ENCODE peak calls at places on chromosomes 7 and 10, in four cellular contexts. H is IMR-90, X is mesendoderm, F is mesenchymal stem cell. P is an unnamed sample.

GRCh38 chr10:111098679-111099437 is 22.0 kb downstream of the ADRA2A start:
- DNase-seq in H (no peak), X (no peak), F (no peak), P (peak)

GRCh38 chr7:143988986-143989745 is 11.0 kb upstream of the OR6B1 start:
- DNase-seq in H (peak), X (no peak), F (peak), P (no peak)

GRCh38 chr7:11427686-11428273 is 404.2 kb downstream of the THSD7A start:
- DNase-seq in H (peak), X (peak), F (peak), P (peak)

GRCh38 chr7:81297317-81297716 is 378.5 kb upstream of the SEMA3C start:
- DNase-seq in H (no peak), X (no peak), F (peak), P (no peak)

GRCh38 chr10:79241990-79242619 is 105.2 kb upstream of the PPIF start:
- DNase-seq in H (peak), X (peak), F (peak), P (peak)

GRCh38 chr10:4543943-4544540 is 282.0 kb upstream of the AKR1E2 start:
- DNase-seq in H (no peak), X (no peak), F (no peak), P (peak)

GRCh38 chr7:129825005-129825553 is 127.7 kb downstream of the UBE2H start:
- DNase-seq in H (no peak), X (peak), F (peak), P (peak)

GRCh38 chr7:151897201-151897711 is 20.3 kb upstream of the PRKAG2 start:
- DNase-seq in H (no peak), X (peak), F (no peak), P (no peak)

GRCh38 chr7:117645456-117646181 is 165.8 kb downstream of the CFTR start:
- DNase-seq in H (peak), X (peak), F (peak), P (no peak)

GRCh38 chr10:13221572-13221971 is 12.6 kb downstream of the UCMA start:
- DNase-seq in H (no peak), X (no peak), F (no peak), P (no peak)

GRCh38 chr7:107785926-107786325 is 17.1 kb downstream of the SLC26A3 start:
- DNase-seq in H (no peak), X (no peak), F (peak), P (no peak)

GRCh38 chr7:55409474-55410225 is 44.5 kb downstream of the LANCL2 start:
- DNase-seq in H (peak), X (no peak), F (peak), P (no peak)

GRCh38 chr10:125117941-125118630 is 42.3 kb downstream of the CTBP2 start:
- DNase-seq in H (no peak), X (no peak), F (no peak), P (no peak)

GRCh38 chr10:34041871-34042270 is 707.4 kb upstream of the NRP1 start:
- DNase-seq in H (no peak), X (no peak), F (no peak), P (no peak)

GRCh38 chr7:7014827-7015610 is 167.3 kb upstream of the C1GALT1 start:
- DNase-seq in H (no peak), X (no peak), F (no peak), P (peak)

GRCh38 chr7:101420436-101420835 is 57.8 kb downstream of the COL26A1 start:
- DNase-seq in H (no peak), X (peak), F (no peak), P (no peak)

GRCh38 chr7:131501422-131501821 is 55.0 kb downstream of the PODXL start:
- DNase-seq in H (peak), X (no peak), F (peak), P (no peak)

GRCh38 chr10:61464461-61465215 is 11.5 kb upstream of the TMEM26 start:
- DNase-seq in H (peak), X (no peak), F (peak), P (peak)

GRCh38 chr10:116634126-116634975 is 13.6 kb downstream of the PNLIPRP2 start:
- DNase-seq in H (no peak), X (no peak), F (no peak), P (no peak)

GRCh38 chr10:3397846-3398245 is 225.3 kb upstream of the PITRM1 start:
- DNase-seq in H (no peak), X (no peak), F (no peak), P (no peak)

GRCh38 chr10:46291817-46292572 is 5.2 kb downstream of the ANTXRL start:
- DNase-seq in H (no peak), X (peak), F (no peak), P (no peak)

DNA sequence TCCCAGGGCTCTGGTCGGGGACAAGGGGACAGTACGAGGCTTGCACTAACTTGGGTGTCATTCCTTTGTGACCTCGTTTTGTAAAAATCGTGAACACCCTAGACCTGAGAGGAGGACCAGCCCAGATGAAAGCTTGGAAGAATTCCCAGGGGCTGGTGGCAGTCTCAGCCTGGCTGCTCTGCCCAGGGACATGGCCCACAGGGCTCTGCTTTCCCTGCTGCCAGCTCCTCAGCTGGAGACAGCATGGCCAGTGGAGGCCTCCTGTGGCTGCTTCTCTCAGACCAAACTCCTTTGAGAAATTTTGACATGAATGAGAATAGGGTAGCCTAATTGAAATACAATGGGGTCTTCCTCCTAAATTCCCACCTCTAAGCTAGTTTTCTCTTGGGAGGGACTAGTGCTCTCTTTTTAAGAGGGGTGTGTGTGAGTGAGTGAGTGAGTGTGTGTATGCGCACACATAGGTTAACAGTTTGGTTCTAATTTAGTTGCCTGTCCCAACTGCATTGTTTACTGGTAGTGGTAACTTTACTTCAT is 140.3 kb upstream of the EFCAB10 start:
- DNase-seq in H (no peak), X (peak), F (no peak), P (no peak)
- H2AK5ac ChIP-seq in H (no peak), X (no peak), F (no peak), P (no peak)

GRCh38 chr7:2299131-2299829 is 15.0 kb downstream of the SNX8 start:
- DNase-seq in H (peak), X (no peak), F (peak), P (no peak)

GRCh38 chr7:2306688-2307087 is 7.6 kb downstream of the SNX8 start:
- DNase-seq in H (no peak), X (no peak), F (no peak), P (peak)

GRCh38 chr7:2299853-2300512 is 14.3 kb downstream of the SNX8 start:
- DNase-seq in H (no peak), X (no peak), F (no peak), P (no peak)

GRCh38 chr7:2296830-2297229 is 17.4 kb downstream of the SNX8 start:
- DNase-seq in H (no peak), X (no peak), F (no peak), P (no peak)

DNA sequence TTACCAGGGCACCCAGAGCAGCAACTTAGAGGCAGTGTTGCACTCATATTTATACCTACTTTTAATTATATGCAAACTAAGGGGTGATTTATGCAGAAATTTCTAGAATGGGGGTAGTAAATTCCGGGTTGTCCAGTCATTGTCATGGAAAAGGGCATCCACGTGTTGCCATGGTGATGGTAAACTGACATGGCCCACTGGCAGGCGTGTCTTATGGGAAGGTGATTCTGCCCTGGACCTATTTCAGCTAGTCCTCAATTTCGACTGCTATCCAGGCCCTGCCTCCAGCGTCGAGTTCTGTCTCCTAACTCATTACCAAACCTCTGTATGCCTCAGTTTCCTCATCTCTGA is 12.8 kb downstream of the SNX8 start:
- DNase-seq in H (no peak), X (peak), F (peak), P (no peak)
- H2AK5ac ChIP-seq in H (no peak), X (no peak), F (no peak), P (no peak)

GRCh38 chr10:132556994-132557441 is 19.4 kb downstream of the INPP5A start:
- DNase-seq in H (no peak), X (no peak), F (no peak), P (peak)

GRCh38 chr10:132554053-132554990 is 16.7 kb downstream of the INPP5A start:
- DNase-seq in H (no peak), X (no peak), F (no peak), P (no peak)

GRCh38 chr10:132555648-132556575 is 18.3 kb downstream of the INPP5A start:
- DNase-seq in H (no peak), X (no peak), F (no peak), P (no peak)

GRCh38 chr10:132557696-132558515 is 20.3 kb downstream of the INPP5A start:
- DNase-seq in H (no peak), X (no peak), F (no peak), P (no peak)

GRCh38 chr10:132554991-132555647 is 17.5 kb downstream of the INPP5A start:
- DNase-seq in H (no peak), X (no peak), F (no peak), P (no peak)
- H2AK5ac ChIP-seq in H (peak), X (no peak), F (no peak), P (no peak)

DNA sequence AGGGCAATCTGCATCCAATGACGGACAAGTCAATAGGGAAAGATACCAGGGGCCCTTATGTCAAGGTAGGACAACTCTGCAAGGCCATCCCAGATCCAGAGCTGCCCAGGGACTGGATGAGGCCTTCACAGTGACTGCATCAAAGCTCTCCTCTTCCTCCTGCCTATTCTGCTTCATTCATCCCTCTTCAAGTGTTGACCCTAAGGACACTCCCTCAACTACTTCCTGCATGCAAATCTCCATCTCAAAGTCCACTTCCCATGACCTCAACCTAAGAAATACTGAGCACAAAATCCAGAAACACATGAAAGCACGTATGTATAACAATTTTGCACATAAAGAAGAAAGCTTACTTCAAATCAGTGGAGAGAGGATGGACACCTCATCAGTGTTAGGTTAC is 182.3 kb downstream of the AVL9 start:
- DNase-seq in H (no peak), X (no peak), F (no peak), P (no peak)
- H2AK5ac ChIP-seq in H (no peak), X (no peak), F (no peak), P (no peak)

GRCh38 chr10:48536916-48537890 is 67.7 kb downstream of the ARHGAP22 start:
- DNase-seq in H (no peak), X (peak), F (no peak), P (no peak)
- H2AK5ac ChIP-seq in H (no peak), X (no peak), F (no peak), P (no peak)

GRCh38 chr10:118729641-118730258 is 25.0 kb downstream of the CACUL1 start:
- DNase-seq in H (no peak), X (no peak), F (no peak), P (peak)
- H2AK5ac ChIP-seq in H (no peak), X (no peak), F (no peak), P (no peak)

GRCh38 chr10:72037811-72038210 is 50.5 kb downstream of the SPOCK2 start:
- DNase-seq in H (no peak), X (peak), F (no peak), P (peak)

GRCh38 chr10:72037266-72037665 is 51.1 kb downstream of the SPOCK2 start:
- DNase-seq in H (no peak), X (no peak), F (no peak), P (no peak)

GRCh38 chr10:72034761-72035160 is 53.6 kb downstream of the SPOCK2 start:
- DNase-seq in H (no peak), X (no peak), F (no peak), P (no peak)

GRCh38 chr10:72034040-72034499 is 54.3 kb downstream of the SPOCK2 start:
- DNase-seq in H (no peak), X (no peak), F (no peak), P (no peak)

DNA sequence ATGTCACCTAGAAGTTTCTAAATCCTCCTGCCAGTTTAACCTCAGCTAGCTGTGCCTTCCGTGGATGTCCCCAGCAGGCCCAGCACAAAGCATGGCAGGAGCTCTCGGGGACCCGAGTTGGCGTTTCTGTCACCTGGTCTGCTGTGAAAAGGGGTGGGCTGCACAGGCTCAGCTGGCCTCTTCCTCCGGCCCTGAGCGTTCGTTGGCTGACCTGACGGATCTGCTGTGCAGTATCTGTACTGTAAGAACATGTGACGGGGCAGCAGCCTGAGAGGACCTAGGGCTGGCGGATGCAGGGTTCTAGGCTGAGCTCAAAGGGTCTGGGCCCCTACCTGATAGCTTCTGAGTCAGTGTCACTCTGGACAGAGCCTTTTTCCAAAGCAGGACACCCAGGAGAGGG is 52.9 kb downstream of the SPOCK2 start:
- DNase-seq in H (no peak), X (no peak), F (no peak), P (no peak)
- H2AK5ac ChIP-seq in H (no peak), X (no peak), F (no peak), P (peak)